ENCODE peak calls at places on chromosomes 7 and 10, in ten cellular contexts. One of them, this sample, is unnamed.

GRCh38 chr10:12181065-12181775 is 14.5 kb downstream of the NUDT5 start:
- DNase-seq in psoas muscle: no peak
- DNase-seq in heart right ventricle: no peak
- DNase-seq in fibroblast of pulmonary artery: no peak
- DNase-seq in cardiac fibroblast: peak; percentile 7
- DNase-seq in kidney: no peak
- DNase-seq in mesendoderm: no peak
- DNase-seq in lower lobe of right lung: peak; percentile 51
- DNase-seq in thoracic aorta: no peak
- DNase-seq in epithelial cell of proximal tubule: no peak
- DNase-seq in this sample: no peak

GRCh38 chr7:138164804-138165203 is 88.5 kb downstream of the AKR1D1 start:
- DNase-seq in psoas muscle: no peak
- DNase-seq in heart right ventricle: no peak
- DNase-seq in fibroblast of pulmonary artery: no peak
- DNase-seq in cardiac fibroblast: no peak
- DNase-seq in kidney: no peak
- DNase-seq in mesendoderm: no peak
- DNase-seq in lower lobe of right lung: no peak
- DNase-seq in thoracic aorta: no peak
- DNase-seq in epithelial cell of proximal tubule: no peak
- DNase-seq in this sample: no peak

GRCh38 chr7:155813125-155813524 is 862 bp upstream of the SHH start:
- DNase-seq in psoas muscle: no peak
- DNase-seq in heart right ventricle: no peak
- DNase-seq in fibroblast of pulmonary artery: no peak
- DNase-seq in cardiac fibroblast: no peak
- DNase-seq in kidney: peak; percentile 51
- DNase-seq in mesendoderm: no peak
- DNase-seq in lower lobe of right lung: peak; percentile 12
- DNase-seq in thoracic aorta: no peak
- DNase-seq in epithelial cell of proximal tubule: no peak
- DNase-seq in this sample: no peak

GRCh38 chr10:131205556-131205955 is 106.0 kb downstream of the TCERG1L start:
- DNase-seq in psoas muscle: peak; percentile 17
- DNase-seq in heart right ventricle: no peak
- DNase-seq in fibroblast of pulmonary artery: no peak
- DNase-seq in cardiac fibroblast: no peak
- DNase-seq in kidney: peak; percentile 37
- DNase-seq in mesendoderm: no peak
- DNase-seq in lower lobe of right lung: no peak
- DNase-seq in thoracic aorta: no peak
- DNase-seq in epithelial cell of proximal tubule: no peak
- DNase-seq in this sample: no peak

GRCh38 chr7:30616318-30616717 is 21.6 kb downstream of the GARS1 start:
- DNase-seq in psoas muscle: no peak
- DNase-seq in heart right ventricle: no peak
- DNase-seq in fibroblast of pulmonary artery: no peak
- DNase-seq in cardiac fibroblast: no peak
- DNase-seq in kidney: no peak
- DNase-seq in mesendoderm: no peak
- DNase-seq in lower lobe of right lung: no peak
- DNase-seq in thoracic aorta: no peak
- DNase-seq in epithelial cell of proximal tubule: no peak
- DNase-seq in this sample: no peak

GRCh38 chr10:85527610-85528317 is 838.8 kb downstream of the GRID1 start:
- DNase-seq in psoas muscle: no peak
- DNase-seq in heart right ventricle: no peak
- DNase-seq in fibroblast of pulmonary artery: peak; percentile 16
- DNase-seq in cardiac fibroblast: no peak
- DNase-seq in kidney: no peak
- DNase-seq in mesendoderm: peak; percentile 26
- DNase-seq in lower lobe of right lung: no peak
- DNase-seq in thoracic aorta: no peak
- DNase-seq in epithelial cell of proximal tubule: no peak
- DNase-seq in this sample: no peak

GRCh38 chr7:29871787-29872398 is 65.6 kb downstream of the WIPF3 start:
- DNase-seq in psoas muscle: no peak
- DNase-seq in heart right ventricle: no peak
- DNase-seq in fibroblast of pulmonary artery: peak; percentile 93
- DNase-seq in cardiac fibroblast: peak; percentile 93
- DNase-seq in kidney: no peak
- DNase-seq in mesendoderm: no peak
- DNase-seq in lower lobe of right lung: no peak
- DNase-seq in thoracic aorta: no peak
- DNase-seq in epithelial cell of proximal tubule: no peak
- DNase-seq in this sample: no peak

GRCh38 chr10:110425684-110426293 is 71.9 kb upstream of the DUSP5 start:
- DNase-seq in psoas muscle: peak; percentile 10
- DNase-seq in heart right ventricle: no peak
- DNase-seq in fibroblast of pulmonary artery: peak; percentile 83
- DNase-seq in cardiac fibroblast: peak; percentile 87
- DNase-seq in kidney: no peak
- DNase-seq in mesendoderm: peak; percentile 49
- DNase-seq in lower lobe of right lung: no peak
- DNase-seq in thoracic aorta: no peak
- DNase-seq in epithelial cell of proximal tubule: peak; percentile 100
- DNase-seq in this sample: no peak

GRCh38 chr10:80468806-80469421 is 14.8 kb downstream of the TSPAN14 start:
- DNase-seq in psoas muscle: no peak
- DNase-seq in heart right ventricle: no peak
- DNase-seq in fibroblast of pulmonary artery: no peak
- DNase-seq in cardiac fibroblast: no peak
- DNase-seq in kidney: no peak
- DNase-seq in mesendoderm: no peak
- DNase-seq in lower lobe of right lung: no peak
- DNase-seq in thoracic aorta: no peak
- DNase-seq in epithelial cell of proximal tubule: no peak
- DNase-seq in this sample: no peak

GRCh38 chr10:121405549-121405948 is 192.7 kb downstream of the FGFR2 start:
- DNase-seq in psoas muscle: no peak
- DNase-seq in heart right ventricle: no peak
- DNase-seq in fibroblast of pulmonary artery: no peak
- DNase-seq in cardiac fibroblast: no peak
- DNase-seq in kidney: no peak
- DNase-seq in mesendoderm: no peak
- DNase-seq in lower lobe of right lung: no peak
- DNase-seq in thoracic aorta: no peak
- DNase-seq in epithelial cell of proximal tubule: no peak
- DNase-seq in this sample: no peak

GRCh38 chr7:4233621-4234497 is 448.2 kb upstream of the FOXK1 start:
- DNase-seq in psoas muscle: no peak
- DNase-seq in heart right ventricle: no peak
- DNase-seq in fibroblast of pulmonary artery: no peak
- DNase-seq in cardiac fibroblast: no peak
- DNase-seq in kidney: no peak
- DNase-seq in mesendoderm: no peak
- DNase-seq in lower lobe of right lung: no peak
- DNase-seq in thoracic aorta: no peak
- DNase-seq in epithelial cell of proximal tubule: no peak
- DNase-seq in this sample: no peak

GRCh38 chr10:126903646-126904360 is 1.4 kb upstream of the DOCK1 start:
- DNase-seq in psoas muscle: no peak
- DNase-seq in heart right ventricle: no peak
- DNase-seq in fibroblast of pulmonary artery: no peak
- DNase-seq in cardiac fibroblast: no peak
- DNase-seq in kidney: no peak
- DNase-seq in mesendoderm: no peak
- DNase-seq in lower lobe of right lung: no peak
- DNase-seq in thoracic aorta: no peak
- DNase-seq in epithelial cell of proximal tubule: no peak
- DNase-seq in this sample: no peak

GRCh38 chr7:116216956-116217570 is 6.7 kb downstream of the TES start:
- DNase-seq in psoas muscle: no peak
- DNase-seq in heart right ventricle: no peak
- DNase-seq in fibroblast of pulmonary artery: peak; percentile 65
- DNase-seq in cardiac fibroblast: peak; percentile 52
- DNase-seq in kidney: no peak
- DNase-seq in mesendoderm: no peak
- DNase-seq in lower lobe of right lung: no peak
- DNase-seq in thoracic aorta: no peak
- DNase-seq in epithelial cell of proximal tubule: no peak
- DNase-seq in this sample: no peak

GRCh38 chr7:116219288-116219687 is 8.9 kb downstream of the TES start:
- DNase-seq in psoas muscle: no peak
- DNase-seq in heart right ventricle: no peak
- DNase-seq in fibroblast of pulmonary artery: no peak
- DNase-seq in cardiac fibroblast: no peak
- DNase-seq in kidney: no peak
- DNase-seq in mesendoderm: no peak
- DNase-seq in lower lobe of right lung: no peak
- DNase-seq in thoracic aorta: no peak
- DNase-seq in epithelial cell of proximal tubule: no peak
- DNase-seq in this sample: no peak

GRCh38 chr7:116218747-116219146 is 8.4 kb downstream of the TES start:
- DNase-seq in psoas muscle: no peak
- DNase-seq in heart right ventricle: no peak
- DNase-seq in fibroblast of pulmonary artery: no peak
- DNase-seq in cardiac fibroblast: no peak
- DNase-seq in kidney: no peak
- DNase-seq in mesendoderm: no peak
- DNase-seq in lower lobe of right lung: no peak
- DNase-seq in thoracic aorta: no peak
- DNase-seq in epithelial cell of proximal tubule: no peak
- DNase-seq in this sample: no peak

GRCh38 chr7:116215550-116215949 is 5.2 kb downstream of the TES start:
- DNase-seq in psoas muscle: no peak
- DNase-seq in heart right ventricle: no peak
- DNase-seq in fibroblast of pulmonary artery: no peak
- DNase-seq in cardiac fibroblast: no peak
- DNase-seq in kidney: no peak
- DNase-seq in mesendoderm: no peak
- DNase-seq in lower lobe of right lung: no peak
- DNase-seq in thoracic aorta: no peak
- DNase-seq in epithelial cell of proximal tubule: no peak
- DNase-seq in this sample: no peak

GRCh38 chr7:116218051-116218645 is 7.8 kb downstream of the TES start:
- DNase-seq in psoas muscle: no peak
- DNase-seq in heart right ventricle: no peak
- DNase-seq in fibroblast of pulmonary artery: peak; percentile 83
- DNase-seq in cardiac fibroblast: peak; percentile 75
- DNase-seq in kidney: no peak
- DNase-seq in mesendoderm: no peak
- DNase-seq in lower lobe of right lung: no peak
- DNase-seq in thoracic aorta: no peak
- DNase-seq in epithelial cell of proximal tubule: no peak
- DNase-seq in this sample: peak; percentile 45
- H3K4me3 ChIP-seq in psoas muscle: no peak overlapping the region
- H3K4me3 ChIP-seq in heart right ventricle: no peak overlapping the region
- H3K4me3 ChIP-seq in fibroblast of pulmonary artery: peak overlapping the region; percentile 23
- H3K4me3 ChIP-seq in cardiac fibroblast: no peak overlapping the region
- H3K4me3 ChIP-seq in kidney: no peak overlapping the region
- H3K4me3 ChIP-seq in mesendoderm: no peak overlapping the region
- H3K4me3 ChIP-seq in lower lobe of right lung: no peak overlapping the region
- H3K4me3 ChIP-seq in thoracic aorta: peak overlapping the region; percentile 44
- H3K4me3 ChIP-seq in epithelial cell of proximal tubule: no peak overlapping the region
- H3K4me3 ChIP-seq in this sample: no peak overlapping the region

DNA sequence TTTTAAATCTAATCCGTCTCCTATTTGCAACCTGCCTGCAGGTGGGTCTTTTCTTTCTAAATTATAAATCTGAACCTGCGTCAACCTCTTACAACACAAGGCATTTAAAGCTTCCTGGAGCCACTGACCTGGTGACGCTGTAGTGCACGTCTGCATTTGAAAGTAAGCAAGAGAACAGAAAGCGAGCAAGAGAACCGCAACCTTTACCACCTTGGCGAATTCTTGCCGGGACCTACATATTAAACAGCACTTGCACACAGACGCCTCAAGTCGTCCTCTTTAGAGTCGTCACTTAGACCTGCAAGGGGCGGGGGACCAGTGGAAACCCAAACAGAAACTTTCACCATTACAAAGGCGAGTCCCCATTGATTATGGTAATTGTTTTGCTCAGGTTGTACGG is 9.5 kb downstream of the GLI3 start:
- DNase-seq in psoas muscle: no peak
- DNase-seq in heart right ventricle: no peak
- DNase-seq in fibroblast of pulmonary artery: no peak
- DNase-seq in cardiac fibroblast: no peak
- DNase-seq in kidney: no peak
- DNase-seq in mesendoderm: peak; percentile 70
- DNase-seq in lower lobe of right lung: no peak
- DNase-seq in thoracic aorta: no peak
- DNase-seq in epithelial cell of proximal tubule: no peak
- DNase-seq in this sample: no peak
- H3K4me3 ChIP-seq in psoas muscle: peak overlapping the region; percentile 51
- H3K4me3 ChIP-seq in heart right ventricle: peak overlapping the region; percentile 28
- H3K4me3 ChIP-seq in fibroblast of pulmonary artery: peak overlapping the region; percentile 29
- H3K4me3 ChIP-seq in cardiac fibroblast: no peak overlapping the region
- H3K4me3 ChIP-seq in kidney: peak overlapping the region; percentile 26
- H3K4me3 ChIP-seq in mesendoderm: peak overlapping the region; percentile 34
- H3K4me3 ChIP-seq in lower lobe of right lung: peak overlapping the region; percentile 47
- H3K4me3 ChIP-seq in thoracic aorta: peak overlapping the region; percentile 71
- H3K4me3 ChIP-seq in epithelial cell of proximal tubule: peak overlapping the region; percentile 57
- H3K4me3 ChIP-seq in this sample: no peak overlapping the region

DNA sequence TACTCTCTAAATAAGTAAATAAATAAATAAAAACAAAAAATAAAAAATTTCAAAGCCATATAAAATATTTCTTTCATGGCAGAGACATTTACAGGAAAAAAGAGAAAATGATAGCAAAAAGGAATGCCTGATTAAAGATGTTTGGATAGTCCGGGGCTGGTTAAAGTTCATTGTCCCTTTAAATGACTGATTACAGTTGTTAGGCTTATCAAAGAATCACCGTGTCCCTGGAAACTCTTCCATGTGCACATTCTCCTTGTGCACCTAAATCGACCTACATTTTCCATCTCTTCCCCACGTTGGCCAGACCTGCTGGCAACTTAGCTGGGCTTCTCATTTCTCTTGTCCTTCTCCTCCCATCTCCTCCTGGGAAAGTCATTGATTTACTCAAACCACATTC is 69.1 kb downstream of the ABCB5 start:
- DNase-seq in psoas muscle: no peak
- DNase-seq in heart right ventricle: no peak
- DNase-seq in fibroblast of pulmonary artery: no peak
- DNase-seq in cardiac fibroblast: no peak
- DNase-seq in kidney: no peak
- DNase-seq in mesendoderm: no peak
- DNase-seq in lower lobe of right lung: no peak
- DNase-seq in thoracic aorta: no peak
- DNase-seq in epithelial cell of proximal tubule: no peak
- DNase-seq in this sample: no peak
- H3K4me3 ChIP-seq in psoas muscle: no peak overlapping the region
- H3K4me3 ChIP-seq in heart right ventricle: no peak overlapping the region
- H3K4me3 ChIP-seq in fibroblast of pulmonary artery: no peak overlapping the region
- H3K4me3 ChIP-seq in cardiac fibroblast: no peak overlapping the region
- H3K4me3 ChIP-seq in kidney: no peak overlapping the region
- H3K4me3 ChIP-seq in mesendoderm: no peak overlapping the region
- H3K4me3 ChIP-seq in lower lobe of right lung: no peak overlapping the region
- H3K4me3 ChIP-seq in thoracic aorta: no peak overlapping the region
- H3K4me3 ChIP-seq in epithelial cell of proximal tubule: no peak overlapping the region
- H3K4me3 ChIP-seq in this sample: no peak overlapping the region

GRCh38 chr10:119656760-119657159 is 5.6 kb downstream of the BAG3 start:
- DNase-seq in psoas muscle: no peak
- DNase-seq in heart right ventricle: no peak
- DNase-seq in fibroblast of pulmonary artery: no peak
- DNase-seq in cardiac fibroblast: no peak
- DNase-seq in kidney: peak; percentile 1
- DNase-seq in mesendoderm: peak; percentile 61
- DNase-seq in lower lobe of right lung: no peak
- DNase-seq in thoracic aorta: no peak
- DNase-seq in epithelial cell of proximal tubule: no peak
- DNase-seq in this sample: no peak
- H3K4me3 ChIP-seq in psoas muscle: peak overlapping the region; percentile 86
- H3K4me3 ChIP-seq in heart right ventricle: no peak overlapping the region
- H3K4me3 ChIP-seq in fibroblast of pulmonary artery: no peak overlapping the region
- H3K4me3 ChIP-seq in cardiac fibroblast: no peak overlapping the region
- H3K4me3 ChIP-seq in kidney: no peak overlapping the region
- H3K4me3 ChIP-seq in mesendoderm: no peak overlapping the region
- H3K4me3 ChIP-seq in lower lobe of right lung: no peak overlapping the region
- H3K4me3 ChIP-seq in thoracic aorta: no peak overlapping the region
- H3K4me3 ChIP-seq in epithelial cell of proximal tubule: no peak overlapping the region
- H3K4me3 ChIP-seq in this sample: no peak overlapping the region

This sample was measured in A673.